ENCODE peak calls at places on chromosomes 5 and 9, in nine cellular contexts. One of them, this sample, is unnamed.

GRCh38 chr5:160242140-160242539 is 12.8 kb downstream of the FABP6 start:
- DNase-seq in GM12878: no peak
- DNase-seq in HL-60: no peak
- DNase-seq in SK-N-SH: no peak
- DNase-seq in K562: no peak
- DNase-seq in HepG2: no peak
- DNase-seq in GM23338: no peak
- DNase-seq in HCT116: no peak
- DNase-seq in A549: no peak
- DNase-seq in this sample: peak

GRCh38 chr9:26800322-26800721 is 92.3 kb downstream of the CAAP1 start:
- DNase-seq in A549: no peak
- DNase-seq in HL-60: no peak
- DNase-seq in GM23338: no peak
- DNase-seq in HCT116: no peak
- DNase-seq in K562: no peak
- DNase-seq in HepG2: no peak
- DNase-seq in GM12878: no peak
- DNase-seq in SK-N-SH: no peak
- DNase-seq in this sample: no peak

GRCh38 chr5:173767580-173768266 is 120.4 kb upstream of the CPEB4 start:
- DNase-seq in GM23338: no peak
- DNase-seq in GM12878: no peak
- DNase-seq in HepG2: peak
- DNase-seq in HCT116: no peak
- DNase-seq in A549: peak
- DNase-seq in HL-60: no peak
- DNase-seq in K562: no peak
- DNase-seq in SK-N-SH: no peak
- DNase-seq in this sample: no peak

GRCh38 chr5:177162379-177162778 is 28.8 kb downstream of the NSD1 start:
- DNase-seq in HepG2: no peak
- DNase-seq in K562: no peak
- DNase-seq in HL-60: no peak
- DNase-seq in GM23338: no peak
- DNase-seq in SK-N-SH: no peak
- DNase-seq in A549: no peak
- DNase-seq in HCT116: no peak
- DNase-seq in GM12878: no peak
- DNase-seq in this sample: no peak

GRCh38 chr5:146867996-146868708 is 10.4 kb downstream of the PPP2R2B start:
- DNase-seq in A549: no peak
- DNase-seq in HL-60: no peak
- DNase-seq in SK-N-SH: no peak
- DNase-seq in GM12878: no peak
- DNase-seq in GM23338: no peak
- DNase-seq in HCT116: no peak
- DNase-seq in K562: no peak
- DNase-seq in HepG2: no peak
- DNase-seq in this sample: no peak

GRCh38 chr5:150122536-150123481 is 32.8 kb downstream of the PDGFRB start:
- DNase-seq in HCT116: no peak
- DNase-seq in K562: no peak
- DNase-seq in GM23338: no peak
- DNase-seq in HL-60: no peak
- DNase-seq in SK-N-SH: no peak
- DNase-seq in HepG2: no peak
- DNase-seq in GM12878: no peak
- DNase-seq in A549: no peak
- DNase-seq in this sample: no peak

GRCh38 chr5:138565100-138565821 is 9.9 kb downstream of the HSPA9 start:
- DNase-seq in HCT116: no peak
- DNase-seq in K562: no peak
- DNase-seq in GM12878: no peak
- DNase-seq in GM23338: no peak
- DNase-seq in HepG2: no peak
- DNase-seq in SK-N-SH: no peak
- DNase-seq in A549: no peak
- DNase-seq in HL-60: no peak
- DNase-seq in this sample: no peak

GRCh38 chr9:110125207-110125751 is 82.7 kb downstream of the C9orf152 start:
- DNase-seq in GM12878: no peak
- DNase-seq in SK-N-SH: no peak
- DNase-seq in K562: no peak
- DNase-seq in A549: peak
- DNase-seq in GM23338: peak
- DNase-seq in HL-60: no peak
- DNase-seq in HepG2: peak
- DNase-seq in HCT116: no peak
- DNase-seq in this sample: no peak

GRCh38 chr9:20985851-20986600 is 45.4 kb downstream of the HACD4 start:
- DNase-seq in HL-60: no peak
- DNase-seq in A549: no peak
- DNase-seq in SK-N-SH: no peak
- DNase-seq in K562: no peak
- DNase-seq in GM23338: no peak
- DNase-seq in GM12878: no peak
- DNase-seq in HCT116: no peak
- DNase-seq in HepG2: no peak
- DNase-seq in this sample: no peak

GRCh38 chr5:155529366-155529765 is 515.8 kb downstream of the KIF4B start:
- DNase-seq in HCT116: no peak
- DNase-seq in SK-N-SH: peak
- DNase-seq in GM12878: no peak
- DNase-seq in HL-60: no peak
- DNase-seq in K562: no peak
- DNase-seq in HepG2: no peak
- DNase-seq in GM23338: no peak
- DNase-seq in A549: no peak
- DNase-seq in this sample: no peak

GRCh38 chr5:179343021-179343781 is 2.1 kb downstream of the ADAMTS2 start:
- DNase-seq in HL-60: no peak
- DNase-seq in HCT116: no peak
- DNase-seq in K562: no peak
- DNase-seq in GM23338: peak
- DNase-seq in SK-N-SH: no peak
- DNase-seq in HepG2: no peak
- DNase-seq in GM12878: no peak
- DNase-seq in A549: no peak
- DNase-seq in this sample: no peak

GRCh38 chr5:149940077-149940574 is 4.5 kb downstream of the PDE6A start:
- DNase-seq in GM23338: no peak
- DNase-seq in K562: no peak
- DNase-seq in HL-60: peak
- DNase-seq in A549: no peak
- DNase-seq in HCT116: no peak
- DNase-seq in SK-N-SH: no peak
- DNase-seq in HepG2: no peak
- DNase-seq in GM12878: no peak
- DNase-seq in this sample: no peak

GRCh38 chr5:115774684-115775083 is 41.8 kb downstream of the CDO1 start:
- DNase-seq in HepG2: no peak
- DNase-seq in A549: no peak
- DNase-seq in HL-60: no peak
- DNase-seq in HCT116: no peak
- DNase-seq in GM23338: no peak
- DNase-seq in K562: no peak
- DNase-seq in GM12878: no peak
- DNase-seq in SK-N-SH: no peak
- DNase-seq in this sample: no peak

GRCh38 chr9:80175286-80175906 is 603.6 kb downstream of the TLE4 start:
- DNase-seq in K562: peak
- DNase-seq in HCT116: peak
- DNase-seq in HepG2: peak
- DNase-seq in HL-60: no peak
- DNase-seq in GM12878: no peak
- DNase-seq in GM23338: peak
- DNase-seq in SK-N-SH: peak
- DNase-seq in A549: peak
- DNase-seq in this sample: no peak

GRCh38 chr5:10227396-10227795 is 22.3 kb downstream of the ATPSCKMT start:
- DNase-seq in HL-60: no peak
- DNase-seq in A549: no peak
- DNase-seq in GM23338: no peak
- DNase-seq in HepG2: no peak
- DNase-seq in SK-N-SH: no peak
- DNase-seq in K562: no peak
- DNase-seq in HCT116: no peak
- DNase-seq in GM12878: no peak
- DNase-seq in this sample: no peak

GRCh38 chr5:158154226-158155005 is 295.5 kb upstream of the CLINT1 start:
- DNase-seq in K562: no peak
- DNase-seq in HL-60: no peak
- DNase-seq in HepG2: no peak
- DNase-seq in GM12878: no peak
- DNase-seq in A549: peak
- DNase-seq in GM23338: no peak
- DNase-seq in SK-N-SH: no peak
- DNase-seq in HCT116: no peak
- DNase-seq in this sample: no peak

GRCh38 chr5:34059997-34060396 is 17.0 kb upstream of the C1QTNF3 start:
- DNase-seq in GM23338: no peak
- DNase-seq in GM12878: no peak
- DNase-seq in SK-N-SH: no peak
- DNase-seq in HepG2: no peak
- DNase-seq in K562: no peak
- DNase-seq in HL-60: no peak
- DNase-seq in HCT116: no peak
- DNase-seq in A549: no peak
- DNase-seq in this sample: no peak

GRCh38 chr9:92639791-92640271 is 30.1 kb downstream of the IPPK start:
- DNase-seq in GM12878: no peak
- DNase-seq in HepG2: no peak
- DNase-seq in GM23338: no peak
- DNase-seq in K562: no peak
- DNase-seq in HL-60: no peak
- DNase-seq in A549: no peak
- DNase-seq in SK-N-SH: no peak
- DNase-seq in HCT116: no peak
- DNase-seq in this sample: no peak

GRCh38 chr9:34253460-34253837 is 74.6 kb downstream of the UBAP1 start:
- DNase-seq in GM23338: no peak
- DNase-seq in SK-N-SH: no peak
- DNase-seq in GM12878: no peak
- DNase-seq in A549: peak
- DNase-seq in HepG2: no peak
- DNase-seq in HL-60: no peak
- DNase-seq in K562: no peak
- DNase-seq in HCT116: no peak
- DNase-seq in this sample: no peak

GRCh38 chr9:2257530-2257929 is 242.4 kb downstream of the SMARCA2 start:
- DNase-seq in HepG2: no peak
- DNase-seq in SK-N-SH: no peak
- DNase-seq in HL-60: no peak
- DNase-seq in K562: no peak
- DNase-seq in HCT116: no peak
- DNase-seq in A549: no peak
- DNase-seq in GM23338: no peak
- DNase-seq in GM12878: no peak
- DNase-seq in this sample: no peak

GRCh38 chr5:173578947-173579615 is 37.4 kb downstream of the BOD1 start:
- DNase-seq in GM23338: no peak
- DNase-seq in GM12878: no peak
- DNase-seq in SK-N-SH: no peak
- DNase-seq in HL-60: no peak
- DNase-seq in HepG2: no peak
- DNase-seq in K562: no peak
- DNase-seq in HCT116: no peak
- DNase-seq in A549: no peak
- DNase-seq in this sample: no peak

GRCh38 chr5:34411470-34412346 is 244.4 kb upstream of the RAI14 start:
- DNase-seq in GM23338: peak
- DNase-seq in HCT116: no peak
- DNase-seq in GM12878: no peak
- DNase-seq in HepG2: no peak
- DNase-seq in SK-N-SH: no peak
- DNase-seq in A549: no peak
- DNase-seq in HL-60: no peak
- DNase-seq in K562: no peak
- DNase-seq in this sample: no peak

DNA sequence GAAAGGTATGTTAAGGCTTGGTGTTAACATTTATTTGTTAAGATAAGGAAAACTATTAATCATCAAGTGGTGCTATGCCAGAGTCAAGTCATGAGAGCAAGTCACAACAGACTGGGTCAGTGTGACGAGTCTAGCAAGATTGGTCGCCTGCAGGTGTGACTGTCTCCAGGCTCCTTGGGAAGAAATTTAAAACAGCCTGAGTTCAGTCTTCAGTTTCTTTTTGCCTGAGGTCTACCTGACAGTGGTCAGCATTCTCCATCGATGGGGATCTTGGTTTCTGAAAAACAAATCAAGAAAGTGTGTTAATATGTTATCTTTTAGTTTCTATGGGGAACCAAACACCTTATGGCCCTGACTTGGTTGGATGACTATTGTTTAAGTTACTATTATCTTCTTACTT is 56.3 kb downstream of the CETN3 start:
- DNase-seq in A549: no peak
- DNase-seq in K562: no peak
- DNase-seq in GM23338: no peak
- DNase-seq in HepG2: no peak
- DNase-seq in HL-60: no peak
- DNase-seq in GM12878: no peak
- DNase-seq in HCT116: no peak
- DNase-seq in SK-N-SH: no peak
- DNase-seq in this sample: no peak
- TF ChIP-seq REST in A549: no peak
- TF ChIP-seq REST in K562: no peak
- TF ChIP-seq REST in GM23338: no peak
- TF ChIP-seq REST in HepG2: no peak
- TF ChIP-seq REST in HL-60: no peak
- TF ChIP-seq REST in GM12878: no peak
- TF ChIP-seq REST in HCT116: no peak
- TF ChIP-seq REST in SK-N-SH: no peak
- TF ChIP-seq REST in this sample: no peak

GRCh38 chr5:148873120-148873519 is 46.7 kb downstream of the ADRB2 start:
- DNase-seq in SK-N-SH: no peak
- DNase-seq in HL-60: no peak
- DNase-seq in GM12878: no peak
- DNase-seq in HCT116: no peak
- DNase-seq in K562: no peak
- DNase-seq in GM23338: no peak
- DNase-seq in A549: no peak
- DNase-seq in HepG2: no peak
- DNase-seq in this sample: no peak
- H3K4me3 ChIP-seq in SK-N-SH: no peak
- H3K4me3 ChIP-seq in HL-60: no peak
- H3K4me3 ChIP-seq in GM12878: no peak
- H3K4me3 ChIP-seq in HCT116: no peak
- H3K4me3 ChIP-seq in K562: no peak
- H3K4me3 ChIP-seq in GM23338: no peak
- H3K4me3 ChIP-seq in A549: no peak
- H3K4me3 ChIP-seq in HepG2: no peak
- H3K4me3 ChIP-seq in this sample: no peak

GRCh38 chr5:110460837-110461236 is 265.6 kb downstream of the TMEM232 start:
- DNase-seq in K562: no peak
- DNase-seq in HL-60: no peak
- DNase-seq in HCT116: no peak
- DNase-seq in GM23338: no peak
- DNase-seq in A549: no peak
- DNase-seq in HepG2: no peak
- DNase-seq in SK-N-SH: no peak
- DNase-seq in GM12878: no peak
- DNase-seq in this sample: no peak
- TF ChIP-seq REST in K562: no peak
- TF ChIP-seq REST in HL-60: no peak
- TF ChIP-seq REST in HCT116: no peak
- TF ChIP-seq REST in GM23338: no peak
- TF ChIP-seq REST in A549: no peak
- TF ChIP-seq REST in HepG2: no peak
- TF ChIP-seq REST in SK-N-SH: no peak
- TF ChIP-seq REST in GM12878: no peak
- TF ChIP-seq REST in this sample: no peak

GRCh38 chr5:140403613-140404012 is 2.0 kb downstream of the ANKHD1 start:
- DNase-seq in SK-N-SH: no peak
- DNase-seq in HCT116: no peak
- DNase-seq in GM12878: no peak
- DNase-seq in HL-60: no peak
- DNase-seq in HepG2: no peak
- DNase-seq in GM23338: no peak
- DNase-seq in A549: no peak
- DNase-seq in K562: no peak
- DNase-seq in this sample: no peak
- H3K4me3 ChIP-seq in SK-N-SH: peak
- H3K4me3 ChIP-seq in HCT116: no peak
- H3K4me3 ChIP-seq in GM12878: peak
- H3K4me3 ChIP-seq in HL-60: peak
- H3K4me3 ChIP-seq in HepG2: peak
- H3K4me3 ChIP-seq in GM23338: peak
- H3K4me3 ChIP-seq in A549: peak
- H3K4me3 ChIP-seq in K562: peak
- H3K4me3 ChIP-seq in this sample: peak

This sample was measured in Panc1.